ENCODE peak calls at places on chromosomes 3 and 15, in four cellular contexts. One of them, this sample, is unnamed.

GRCh38 chr3:120181632-120182031 is 87.4 kb upstream of the GSK3B start:
- DNase-seq in kidney epithelial cell: no peak
- DNase-seq in endothelial cell: no peak
- DNase-seq in AG09319: no peak
- DNase-seq in this sample: no peak

GRCh38 chr3:136194409-136195257 is 1.5 kb downstream of the MSL2 start:
- DNase-seq in kidney epithelial cell: no peak
- DNase-seq in AG09319: no peak
- DNase-seq in endothelial cell: peak
- DNase-seq in this sample: no peak

GRCh38 chr3:179179979-179180758 is 32.0 kb downstream of the PIK3CA start:
- DNase-seq in AG09319: no peak
- DNase-seq in kidney epithelial cell: no peak
- DNase-seq in endothelial cell: no peak
- DNase-seq in this sample: no peak

GRCh38 chr3:157573780-157574378 is 70.7 kb upstream of the VEPH1 start:
- DNase-seq in endothelial cell: no peak
- DNase-seq in AG09319: no peak
- DNase-seq in kidney epithelial cell: peak
- DNase-seq in this sample: no peak

GRCh38 chr3:53677406-53677805 is 168.8 kb downstream of the CHDH start:
- DNase-seq in endothelial cell: no peak
- DNase-seq in AG09319: no peak
- DNase-seq in kidney epithelial cell: no peak
- DNase-seq in this sample: no peak

GRCh38 chr3:24400015-24400414 is 94.6 kb downstream of the THRB start:
- DNase-seq in endothelial cell: no peak
- DNase-seq in AG09319: no peak
- DNase-seq in kidney epithelial cell: no peak
- DNase-seq in this sample: no peak

GRCh38 chr15:73442436-73442835 is 528 bp upstream of the REC114 start:
- DNase-seq in kidney epithelial cell: no peak
- DNase-seq in AG09319: no peak
- DNase-seq in endothelial cell: no peak
- DNase-seq in this sample: no peak

GRCh38 chr3:14346191-14346590 is 56.2 kb upstream of the SLC6A6 start:
- DNase-seq in endothelial cell: no peak
- DNase-seq in kidney epithelial cell: no peak
- DNase-seq in AG09319: no peak
- DNase-seq in this sample: no peak

GRCh38 chr3:14265246-14265962 is 86.8 kb downstream of the LSM3 start:
- DNase-seq in kidney epithelial cell: no peak
- DNase-seq in AG09319: no peak
- DNase-seq in endothelial cell: no peak
- DNase-seq in this sample: no peak

GRCh38 chr3:32121137-32121536 is 14.7 kb downstream of the GPD1L start:
- DNase-seq in kidney epithelial cell: no peak
- DNase-seq in AG09319: no peak
- DNase-seq in endothelial cell: no peak
- DNase-seq in this sample: no peak

GRCh38 chr3:101146946-101147345 is 153.7 kb upstream of the ABI3BP start:
- DNase-seq in AG09319: no peak
- DNase-seq in endothelial cell: no peak
- DNase-seq in kidney epithelial cell: no peak
- DNase-seq in this sample: no peak

GRCh38 chr15:76342382-76343201 is 6.0 kb downstream of the ISL2 start:
- DNase-seq in kidney epithelial cell: no peak
- DNase-seq in AG09319: no peak
- DNase-seq in endothelial cell: no peak
- DNase-seq in this sample: no peak

GRCh38 chr15:21260966-21261395 is 179.3 kb downstream of the POTEB3 start:
- DNase-seq in AG09319: no peak
- DNase-seq in endothelial cell: no peak
- DNase-seq in kidney epithelial cell: no peak
- DNase-seq in this sample: no peak

DNA sequence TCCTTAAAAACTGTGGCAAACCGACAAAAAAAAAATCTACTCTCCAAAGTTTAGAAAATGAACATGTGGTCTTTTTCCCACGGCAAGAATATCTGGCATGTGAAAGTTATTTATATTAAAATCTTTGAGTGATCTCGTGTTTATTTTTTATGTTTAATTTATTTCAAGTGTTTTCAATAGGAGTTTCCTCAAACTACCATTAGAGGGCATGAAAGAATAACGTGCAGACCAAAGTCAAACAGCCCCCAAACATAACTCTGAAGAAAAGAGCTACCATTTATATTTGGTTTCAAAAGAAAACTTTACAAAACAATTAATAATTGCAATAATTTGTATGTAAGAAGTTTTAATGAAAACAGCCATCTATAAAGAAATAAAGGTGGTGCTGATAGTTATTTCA is 286.3 kb downstream of the ZIC4 start:
- DNase-seq in endothelial cell: no peak
- DNase-seq in kidney epithelial cell: no peak
- DNase-seq in AG09319: no peak
- DNase-seq in this sample: no peak
- TF ChIP-seq CTCF in endothelial cell: peak
- TF ChIP-seq CTCF in kidney epithelial cell: peak
- TF ChIP-seq CTCF in AG09319: peak
- TF ChIP-seq CTCF in this sample: peak

DNA sequence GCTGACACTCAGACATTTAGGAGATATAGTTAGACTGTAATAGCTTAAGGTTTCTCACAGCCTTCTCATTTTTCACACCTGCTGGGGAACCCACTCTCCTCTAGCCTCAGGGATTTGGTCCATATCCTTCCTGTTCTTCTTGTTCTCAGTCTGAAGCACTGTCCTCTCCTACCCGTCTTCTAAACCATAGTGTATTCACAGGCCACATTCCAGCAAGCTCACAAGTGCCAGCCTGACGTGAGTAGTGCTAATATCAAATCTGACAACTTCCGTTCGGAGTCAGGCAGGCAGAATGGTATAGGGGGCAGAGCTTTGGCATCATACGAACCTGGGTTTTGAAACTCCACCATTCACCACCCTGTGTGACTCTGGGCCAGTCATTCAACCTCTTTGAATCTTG is 6.9 kb upstream of the CA12 start:
- DNase-seq in endothelial cell: no peak
- DNase-seq in kidney epithelial cell: no peak
- DNase-seq in AG09319: no peak
- DNase-seq in this sample: no peak
- TF ChIP-seq CTCF in endothelial cell: no peak
- TF ChIP-seq CTCF in kidney epithelial cell: no peak
- TF ChIP-seq CTCF in AG09319: no peak
- TF ChIP-seq CTCF in this sample: no peak

GRCh38 chr3:4533489-4534443 is 40.6 kb downstream of the ITPR1 start:
- DNase-seq in AG09319: no peak
- DNase-seq in kidney epithelial cell: no peak
- DNase-seq in endothelial cell: peak
- DNase-seq in this sample: no peak
- TF ChIP-seq CTCF in AG09319: no peak
- TF ChIP-seq CTCF in kidney epithelial cell: no peak
- TF ChIP-seq CTCF in endothelial cell: no peak
- TF ChIP-seq CTCF in this sample: no peak

GRCh38 chr15:23497710-23498111 is 50.7 kb upstream of the GOLGA6L2 start:
- DNase-seq in kidney epithelial cell: no peak
- DNase-seq in AG09319: no peak
- DNase-seq in endothelial cell: peak
- DNase-seq in this sample: no peak
- TF ChIP-seq CTCF in kidney epithelial cell: peak
- TF ChIP-seq CTCF in AG09319: peak
- TF ChIP-seq CTCF in endothelial cell: peak
- TF ChIP-seq CTCF in this sample: peak

GRCh38 chr15:65305776-65306175 is 1.3 kb downstream of the RNU5B-1 start:
- DNase-seq in kidney epithelial cell: no peak
- DNase-seq in endothelial cell: no peak
- DNase-seq in AG09319: no peak
- DNase-seq in this sample: no peak

GRCh38 chr15:65304393-65305143 is at the start of gene RNU5B-1:
- DNase-seq in AG09319: peak
- DNase-seq in endothelial cell: peak
- DNase-seq in kidney epithelial cell: peak
- DNase-seq in this sample: no peak

GRCh38 chr15:65305144-65305758 is 774 bp downstream of the RNU5B-1 start:
- DNase-seq in endothelial cell: no peak
- DNase-seq in AG09319: no peak
- DNase-seq in kidney epithelial cell: no peak
- DNase-seq in this sample: no peak

GRCh38 chr15:65302061-65302460 is 2.4 kb upstream of the RNU5B-1 start:
- DNase-seq in endothelial cell: no peak
- DNase-seq in kidney epithelial cell: no peak
- DNase-seq in AG09319: no peak
- DNase-seq in this sample: no peak

DNA sequence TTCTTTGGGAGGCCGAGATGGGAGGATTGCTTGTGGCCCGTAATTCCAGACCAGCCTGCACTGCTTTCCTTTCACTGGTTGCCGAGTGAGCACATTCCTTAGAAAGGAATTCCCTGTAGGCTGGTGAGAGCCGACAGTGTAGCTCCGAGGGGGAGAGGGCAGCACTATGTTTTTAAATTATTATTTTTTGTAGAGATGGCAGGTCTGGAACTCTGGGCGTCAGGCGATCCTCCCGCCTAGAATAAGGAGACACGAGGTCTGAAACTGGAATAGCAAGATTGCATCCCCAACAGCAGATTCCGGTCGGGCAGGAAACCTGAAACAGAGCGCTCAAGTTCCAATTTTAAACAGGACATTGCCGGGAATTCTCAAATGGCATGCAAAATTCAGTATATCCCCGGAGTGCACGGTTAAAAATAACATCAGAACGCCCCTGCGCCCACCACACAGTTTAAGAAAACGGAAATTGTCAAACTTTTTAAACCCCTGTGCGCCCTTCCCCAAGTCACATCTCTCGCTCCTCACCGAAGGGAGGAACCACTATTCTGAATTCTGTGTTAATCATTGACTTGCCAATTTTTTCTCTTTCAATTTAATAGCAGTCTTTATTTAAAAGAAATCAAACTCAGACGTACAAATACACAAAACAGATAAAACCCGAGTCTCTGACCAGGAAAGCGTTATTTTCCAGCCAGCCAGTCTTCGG is 637 bp upstream of the RNU5B-1 start:
- DNase-seq in AG09319: no peak
- DNase-seq in kidney epithelial cell: no peak
- DNase-seq in endothelial cell: no peak
- DNase-seq in this sample: no peak
- TF ChIP-seq CTCF in AG09319: no peak
- TF ChIP-seq CTCF in kidney epithelial cell: no peak
- TF ChIP-seq CTCF in endothelial cell: no peak
- TF ChIP-seq CTCF in this sample: no peak

GRCh38 chr15:55827204-55827603 is 84.3 kb upstream of the PRTG start:
- DNase-seq in endothelial cell: no peak
- DNase-seq in AG09319: no peak
- DNase-seq in kidney epithelial cell: no peak
- DNase-seq in this sample: no peak
- TF ChIP-seq CTCF in endothelial cell: no peak
- TF ChIP-seq CTCF in AG09319: no peak
- TF ChIP-seq CTCF in kidney epithelial cell: no peak
- TF ChIP-seq CTCF in this sample: no peak

DNA sequence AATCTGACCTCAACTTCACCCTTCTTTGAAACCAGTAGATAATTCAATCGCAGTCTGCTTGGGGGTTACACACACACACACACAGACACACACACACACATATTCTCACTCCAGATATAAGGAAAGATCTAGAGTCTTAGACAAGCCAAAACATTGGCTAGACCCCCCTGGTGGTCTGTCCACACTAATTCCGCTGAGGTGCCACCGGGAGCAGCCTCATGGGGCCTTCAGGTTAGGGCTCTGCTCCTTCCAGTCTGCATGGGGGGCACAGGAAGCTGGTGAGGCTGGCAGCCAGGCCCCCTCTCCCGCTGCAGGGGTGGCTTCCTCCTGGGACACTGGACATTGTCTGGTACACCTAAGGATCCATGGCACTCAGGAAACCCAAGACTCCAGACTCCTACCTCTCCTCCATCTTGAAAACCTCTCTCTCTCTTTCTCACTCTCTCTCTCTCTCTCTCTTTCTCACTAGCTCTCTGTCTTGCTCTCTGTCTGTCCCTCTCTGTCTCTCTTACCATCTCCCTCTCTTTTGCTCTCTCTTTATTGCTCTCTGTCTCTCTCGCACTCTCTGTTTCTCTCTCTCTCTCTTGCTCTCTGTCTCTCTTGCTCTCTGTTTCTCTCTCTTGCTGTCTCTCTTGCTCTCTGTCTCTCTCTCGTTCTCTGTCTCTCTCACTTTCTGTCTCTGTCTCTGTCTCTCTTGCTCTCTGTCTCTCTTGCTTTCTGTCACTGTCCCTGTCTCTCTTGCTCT is 75.2 kb upstream of the NR2E3 start:
- DNase-seq in AG09319: no peak
- DNase-seq in kidney epithelial cell: no peak
- DNase-seq in endothelial cell: no peak
- DNase-seq in this sample: no peak
- TF ChIP-seq CTCF in AG09319: no peak
- TF ChIP-seq CTCF in kidney epithelial cell: no peak
- TF ChIP-seq CTCF in endothelial cell: no peak
- TF ChIP-seq CTCF in this sample: no peak

This sample was measured in D721Med.